ENCODE peak calls at places on chromosomes 16 and 17, in eight cellular contexts. A is HS-5; X is GM10248; E is activated gamma-delta T cell treated with anti-CD3 and anti-CD28 coated beads, Interleukin-2, amount 50 U/mL, for 16 hours; I is transverse colon; R is AG20443; V is heart right ventricle; M is HCT116. C is an unnamed sample.

GRCh38 chr17:29905879-29906167 is 24.2 kb downstream of the SSH2 start:
- DNase-seq in A (no peak), X (no peak), E (no peak), I (no peak), R (no peak), V (no peak), M (no peak), C (no peak)

GRCh38 chr17:69424287-69425041 is 10.0 kb downstream of the MAP2K6 start:
- DNase-seq in A (no peak), X (no peak), E (no peak), I (no peak), R (no peak), V (no peak), M (no peak), C (no peak)

GRCh38 chr16:27671410-27671809 is 121.5 kb downstream of the KATNIP start:
- DNase-seq in A (no peak), X (no peak), E (no peak), I (no peak), R (no peak), V (no peak), M (no peak), C (no peak)

GRCh38 chr16:72101195-72101594 is 7.5 kb downstream of the DHX38 start:
- DNase-seq in A (no peak), X (no peak), E (no peak), I (no peak), R (no peak), V (no peak), M (no peak), C (no peak)

GRCh38 chr17:56934280-56934679 is 20.4 kb upstream of the TRIM25 start:
- DNase-seq in A (no peak), X (no peak), E (no peak), I (no peak), R (no peak), V (no peak), M (no peak), C (no peak)

GRCh38 chr17:73215414-73215813 is 22.6 kb downstream of the COG1 start:
- DNase-seq in A (no peak), X (no peak), E (no peak), I (no peak), R (no peak), V (no peak), M (no peak), C (no peak)

GRCh38 chr16:58025351-58026138 is at the start of gene MMP15:
- DNase-seq in A (peak), X (peak), E (peak), I (peak), R (peak), V (peak), M (peak), C (peak)

GRCh38 chr16:82181456-82182185 is 11.6 kb upstream of the MPHOSPH6 start:
- DNase-seq in A (no peak), X (no peak), E (no peak), I (no peak), R (no peak), V (no peak), M (no peak), C (no peak)

GRCh38 chr17:7523033-7523432 is 25.8 kb upstream of the TNFSF12 start:
- DNase-seq in A (no peak), X (no peak), E (no peak), I (peak), R (no peak), V (no peak), M (peak), C (no peak)

GRCh38 chr17:69501591-69502468 is 87.3 kb downstream of the MAP2K6 start:
- DNase-seq in A (no peak), X (peak), E (no peak), I (peak), R (peak), V (peak), M (no peak), C (peak)

GRCh38 chr17:66044083-66044482 is 147.8 kb downstream of the CEP112 start:
- DNase-seq in A (no peak), X (no peak), E (no peak), I (no peak), R (no peak), V (no peak), M (no peak), C (no peak)

GRCh38 chr16:10791048-10791447 is 27.5 kb downstream of the TVP23A start:
- DNase-seq in A (no peak), X (peak), E (no peak), I (no peak), R (no peak), V (no peak), M (no peak), C (no peak)

C was measured in progenitor cell of endocrine pancreas.